ENCODE peak calls at places on chromosomes 11 and 22, in nine cellular contexts. K, D, Q, U, F, A, W, M and L are unnamed samples. For H3K4me1 and H3K27me3, the result is how much of the 10 kb centered on the place peaks cover.

GRCh38 chr11:61949169-61950034 is 749 bp upstream of the BEST1 start:
- DNase-seq in K (peak), D (no peak), Q (no peak), U (no peak), F (no peak), A (peak), W (no peak), M (peak), L (no peak)

GRCh38 chr11:127226376-127226775 is 225.8 kb upstream of the KIRREL3 start:
- DNase-seq in K (no peak), D (no peak), Q (no peak), U (no peak), F (no peak), A (no peak), W (no peak), M (no peak), L (no peak)

GRCh38 chr11:5809122-5809519 is 397 bp downstream of the OR52N2 start:
- DNase-seq in K (no peak), D (no peak), Q (no peak), U (peak), F (no peak), A (no peak), W (no peak), M (no peak), L (no peak)

GRCh38 chr11:27385245-27385644 is 22.2 kb upstream of the CCDC34 start:
- DNase-seq in K (no peak), D (no peak), Q (no peak), U (no peak), F (peak), A (no peak), W (no peak), M (no peak), L (no peak)

GRCh38 chr11:125376117-125376516 is 119.9 kb downstream of the FEZ1 start:
- DNase-seq in K (peak), D (no peak), Q (no peak), U (no peak), F (peak), A (peak), W (no peak), M (peak), L (no peak)

GRCh38 chr22:26310616-26311015 is 118.4 kb upstream of the ASPHD2 start:
- DNase-seq in K (no peak), D (no peak), Q (no peak), U (no peak), F (no peak), A (no peak), W (no peak), M (no peak), L (no peak)

GRCh38 chr11:69208190-69209037 is 52.7 kb downstream of the SMIM38 start:
- DNase-seq in K (no peak), D (no peak), Q (no peak), U (no peak), F (no peak), A (no peak), W (no peak), M (no peak), L (no peak)

GRCh38 chr22:24535348-24535747 is 19.6 kb downstream of the GUCD1 start:
- DNase-seq in K (no peak), D (no peak), Q (no peak), U (no peak), F (no peak), A (no peak), W (no peak), M (no peak), L (no peak)

GRCh38 chr22:23278883-23279675 is 98.8 kb downstream of the BCR start:
- DNase-seq in K (no peak), D (peak), Q (peak), U (no peak), F (no peak), A (no peak), W (peak), M (no peak), L (peak)

GRCh38 chr11:76233936-76234703 is 27.8 kb upstream of the WNT11 start:
- DNase-seq in K (peak), D (no peak), Q (no peak), U (no peak), F (peak), A (peak), W (no peak), M (no peak), L (no peak)

GRCh38 chr22:45876136-45877035 is 100.6 kb downstream of the WNT7B start:
- DNase-seq in K (peak), D (no peak), Q (no peak), U (no peak), F (no peak), A (peak), W (no peak), M (no peak), L (no peak)

GRCh38 chr11:19934828-19935259 is 222.2 kb downstream of the NAV2 start:
- DNase-seq in K (no peak), D (no peak), Q (no peak), U (no peak), F (peak), A (no peak), W (no peak), M (no peak), L (no peak)

GRCh38 chr11:76542436-76542835 is 97.6 kb downstream of the EMSY start:
- DNase-seq in K (no peak), D (no peak), Q (no peak), U (no peak), F (no peak), A (no peak), W (no peak), M (no peak), L (no peak)

GRCh38 chr22:33542153-33542552 is 378.1 kb downstream of the LARGE1 start:
- DNase-seq in K (no peak), D (no peak), Q (no peak), U (no peak), F (no peak), A (peak), W (no peak), M (no peak), L (no peak)

GRCh38 chr22:32396746-32397145 is 15.3 kb downstream of the RTCB start:
- DNase-seq in K (no peak), D (no peak), Q (no peak), U (no peak), F (no peak), A (no peak), W (no peak), M (no peak), L (no peak)

GRCh38 chr11:34204396-34205279 is 99.2 kb downstream of the NAT10 start:
- DNase-seq in K (no peak), D (no peak), Q (no peak), U (no peak), F (no peak), A (no peak), W (no peak), M (no peak), L (no peak)

GRCh38 chr22:42682113-42682851 is 33.1 kb upstream of the CYB5R3 start:
- DNase-seq in K (no peak), D (no peak), Q (no peak), U (no peak), F (no peak), A (no peak), W (no peak), M (no peak), L (no peak)

GRCh38 chr11:99020324-99021225 is at the start of gene CNTN5:
- DNase-seq in K (no peak), D (no peak), Q (no peak), U (peak), F (no peak), A (peak), W (no peak), M (peak), L (no peak)

GRCh38 chr22:44221710-44222475 is 41.2 kb downstream of the PARVG start:
- DNase-seq in K (no peak), D (no peak), Q (no peak), U (no peak), F (no peak), A (peak), W (no peak), M (no peak), L (no peak)

GRCh38 chr11:2574553-2575535 is 125.0 kb downstream of the KCNQ1OT1 start:
- DNase-seq in K (peak), D (no peak), Q (no peak), U (no peak), F (no peak), A (peak), W (peak), M (no peak), L (no peak)

GRCh38 chr11:45321669-45322068 is 35.5 kb upstream of the SYT13 start:
- DNase-seq in K (no peak), D (no peak), Q (no peak), U (no peak), F (no peak), A (no peak), W (no peak), M (no peak), L (no peak)

GRCh38 chr11:94708176-94708575 is 60.0 kb upstream of the AMOTL1 start:
- DNase-seq in K (no peak), D (no peak), Q (no peak), U (no peak), F (no peak), A (no peak), W (no peak), M (no peak), L (no peak)
- H3K27ac ChIP-seq in K (no peak), D (no peak), Q (no peak), U (no peak), F (no peak), A (no peak), W (no peak), M (no peak), L (no peak)

DNA sequence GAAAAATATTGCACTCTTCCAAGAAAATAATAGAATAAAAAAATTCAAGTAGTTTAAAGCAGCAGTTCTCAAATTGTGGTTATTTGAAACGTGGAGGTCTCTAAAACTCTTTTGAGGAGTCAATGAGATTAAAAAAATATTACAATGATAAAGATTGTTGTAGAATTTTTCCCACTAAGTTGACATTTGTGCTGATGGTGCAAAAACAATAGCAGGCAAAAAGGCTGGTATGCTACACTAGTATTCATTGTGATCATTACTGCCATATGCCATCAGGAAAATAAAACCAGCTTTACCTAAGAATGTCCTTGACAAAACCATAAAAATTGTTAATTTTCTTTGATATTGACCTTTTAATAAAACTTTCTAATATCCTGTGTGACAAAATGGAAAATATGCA is 505.2 kb upstream of the ANO5 start:
- DNase-seq in K (no peak), D (no peak), Q (no peak), U (no peak), F (no peak), A (no peak), W (no peak), M (no peak), L (no peak)
- H3K4me1 ChIP-seq in K (under half), D (under half), Q (under half), U (under half), F (under half), A (under half), W (under half), M (under half), L (under half)

DNA sequence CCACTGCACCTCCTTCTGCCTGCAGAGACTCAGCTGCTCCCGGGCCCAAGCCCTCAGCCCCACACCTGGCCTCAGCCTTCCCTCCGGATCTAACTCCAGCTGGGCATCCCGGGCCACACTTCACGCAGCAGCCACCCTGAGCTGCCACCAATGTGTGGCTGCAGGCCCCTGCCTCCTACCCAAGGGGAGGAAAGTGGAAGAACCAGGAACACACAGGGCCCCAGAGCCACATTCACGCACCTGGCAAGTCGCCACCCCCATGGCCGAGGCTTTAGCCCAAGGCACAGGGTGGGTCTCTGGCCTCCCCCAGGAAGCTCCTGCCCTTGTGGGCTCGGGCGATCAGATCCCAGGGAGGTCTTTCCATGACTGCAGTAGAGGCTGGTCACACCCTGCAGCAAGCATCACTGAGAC is 345.6 kb downstream of the CTTN start:
- DNase-seq in K (no peak), D (no peak), Q (no peak), U (no peak), F (no peak), A (no peak), W (no peak), M (no peak), L (no peak)
- H3K27me3 ChIP-seq in K (half or more), D (under half), Q (under half), U (under half), F (under half), A (under half), W (under half), M (under half), L (under half)

DNA sequence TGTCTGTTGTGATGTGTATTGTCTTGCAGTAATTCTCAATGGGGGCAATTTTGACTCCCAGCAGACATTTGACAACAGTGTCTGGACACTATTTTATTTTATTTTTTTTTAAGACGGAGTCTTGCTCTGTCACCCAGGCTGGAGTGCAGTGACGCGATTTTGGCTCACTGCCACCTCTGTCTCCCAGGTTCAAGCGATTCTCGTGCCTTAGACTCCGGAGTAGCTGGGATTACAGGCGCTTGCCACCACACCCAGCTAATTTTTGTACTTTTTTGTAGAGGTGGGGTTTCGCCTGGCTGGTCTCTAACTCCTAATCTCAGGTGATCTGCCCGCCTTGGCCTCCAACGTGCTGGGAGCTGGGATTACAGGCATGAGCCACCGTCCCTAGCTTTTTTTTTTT is 1.4 kb downstream of the RPS6KB2 start:
- DNase-seq in K (no peak), D (no peak), Q (no peak), U (no peak), F (no peak), A (no peak), W (no peak), M (no peak), L (no peak)
- H3K27ac ChIP-seq in K (no peak), D (peak), Q (no peak), U (peak), F (no peak), A (no peak), W (peak), M (no peak), L (no peak)

GRCh38 chr22:47994899-47995573 is 1232.6 kb downstream of the TBC1D22A start:
- DNase-seq in K (no peak), D (no peak), Q (no peak), U (no peak), F (no peak), A (no peak), W (no peak), M (no peak), L (no peak)

GRCh38 chr22:47996446-47996857 is 1234.0 kb downstream of the TBC1D22A start:
- DNase-seq in K (no peak), D (no peak), Q (no peak), U (no peak), F (no peak), A (no peak), W (no peak), M (no peak), L (no peak)

GRCh38 chr22:47997052-47997568 is 1234.7 kb downstream of the TBC1D22A start:
- DNase-seq in K (no peak), D (no peak), Q (no peak), U (no peak), F (no peak), A (no peak), W (no peak), M (no peak), L (no peak)

GRCh38 chr22:47994045-47994444 is 1231.6 kb downstream of the TBC1D22A start:
- DNase-seq in K (no peak), D (no peak), Q (no peak), U (no peak), F (no peak), A (no peak), W (no peak), M (no peak), L (no peak)

DNA sequence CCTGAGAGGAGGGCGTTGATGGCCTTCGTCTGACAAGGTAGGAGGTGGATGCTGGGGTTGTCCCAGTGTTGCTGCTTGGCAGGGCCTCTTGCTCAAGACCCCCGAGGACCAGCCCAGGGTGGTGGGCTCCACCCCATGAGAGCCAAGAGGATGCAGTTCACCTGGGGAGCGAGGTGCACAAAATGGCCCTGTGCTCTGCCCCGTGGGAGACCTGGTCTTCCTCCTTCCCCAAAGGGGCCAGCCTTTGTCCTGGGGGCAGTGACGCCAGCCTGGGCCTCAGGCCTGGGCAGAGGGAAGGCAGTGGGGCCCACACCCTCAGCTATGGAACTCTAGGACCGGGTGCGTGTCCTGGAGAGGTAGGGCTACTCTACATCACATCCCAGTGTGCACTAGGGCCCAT is 1233.3 kb downstream of the TBC1D22A start:
- DNase-seq in K (no peak), D (no peak), Q (no peak), U (no peak), F (no peak), A (no peak), W (no peak), M (no peak), L (no peak)
- H3K4me1 ChIP-seq in K (under half), D (under half), Q (under half), U (under half), F (under half), A (under half), W (under half), M (under half), L (under half)

GRCh38 chr11:72308226-72309073 is 64.5 kb upstream of the PHOX2A start:
- DNase-seq in K (no peak), D (no peak), Q (no peak), U (no peak), F (no peak), A (peak), W (no peak), M (no peak), L (no peak)

GRCh38 chr11:72305077-72305476 is 61.1 kb upstream of the PHOX2A start:
- DNase-seq in K (no peak), D (no peak), Q (no peak), U (no peak), F (no peak), A (peak), W (no peak), M (no peak), L (no peak)

GRCh38 chr11:72307439-72307838 is 63.5 kb upstream of the PHOX2A start:
- DNase-seq in K (no peak), D (no peak), Q (no peak), U (no peak), F (no peak), A (no peak), W (no peak), M (no peak), L (no peak)

GRCh38 chr11:72306186-72306585 is 62.2 kb upstream of the PHOX2A start:
- DNase-seq in K (no peak), D (no peak), Q (no peak), U (no peak), F (no peak), A (no peak), W (no peak), M (no peak), L (no peak)

GRCh38 chr11:72309074-72309598 is 65.2 kb upstream of the PHOX2A start:
- DNase-seq in K (no peak), D (no peak), Q (no peak), U (no peak), F (no peak), A (no peak), W (no peak), M (no peak), L (no peak)
- H3K27me3 ChIP-seq in K (under half), D (under half), Q (under half), U (under half), F (under half), A (under half), W (under half), M (under half), L (under half)

DNA sequence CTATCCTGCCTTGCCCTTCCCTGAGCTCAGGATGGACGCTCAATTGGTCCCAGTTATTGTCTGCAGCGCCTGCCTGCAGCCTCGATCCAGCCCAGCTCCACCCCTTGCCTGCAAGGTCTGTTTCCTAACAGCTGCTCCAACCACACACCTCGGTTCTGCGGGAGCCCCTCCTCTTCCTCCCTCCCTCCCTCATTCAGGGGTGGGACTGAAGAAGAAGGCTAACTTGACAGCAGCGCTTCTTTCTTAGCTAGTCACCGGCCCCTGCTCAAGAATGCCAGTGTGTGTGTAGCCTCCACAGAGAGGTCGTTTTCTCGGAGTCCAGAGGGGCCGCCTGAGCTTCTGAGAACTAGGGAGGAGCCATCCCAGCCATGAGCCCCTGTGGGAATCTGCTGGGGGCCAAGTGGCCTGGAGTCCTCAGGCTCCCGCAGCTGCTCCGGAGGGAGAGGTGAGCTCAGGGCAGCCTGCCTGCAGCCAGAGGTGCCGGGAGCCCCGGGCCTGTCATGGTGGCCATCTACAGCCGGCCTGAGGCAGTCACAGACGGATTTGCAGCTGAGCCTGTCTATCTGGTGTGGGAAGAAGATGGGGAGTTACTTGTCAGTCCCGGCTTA is 36.1 kb downstream of the LIMK2 start:
- DNase-seq in K (peak), D (peak), Q (peak), U (peak), F (peak), A (peak), W (peak), M (peak), L (peak)
- H3K27ac ChIP-seq in K (peak), D (no peak), Q (peak), U (no peak), F (peak), A (peak), W (no peak), M (peak), L (no peak)

DNA sequence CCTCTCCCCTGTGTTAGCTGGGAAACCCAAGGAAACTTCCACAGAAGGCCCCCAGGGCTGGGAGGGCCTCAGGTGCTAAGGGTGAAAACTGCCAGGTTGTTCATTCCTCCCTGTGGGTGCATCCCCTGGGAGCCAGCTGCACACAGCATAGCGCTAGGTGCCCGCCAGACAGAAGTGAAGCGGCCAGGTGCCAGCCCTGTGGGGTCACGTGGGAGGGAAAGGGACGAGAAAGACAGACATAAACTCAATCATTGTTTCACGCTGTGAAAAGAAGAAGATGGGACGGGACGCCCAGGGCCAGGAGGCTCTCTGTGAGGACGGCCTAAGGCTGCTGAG is 31.6 kb upstream of the HMOX1 start:
- DNase-seq in K (no peak), D (no peak), Q (no peak), U (no peak), F (no peak), A (peak), W (no peak), M (no peak), L (no peak)
- H3K4me1 ChIP-seq in K (under half), D (under half), Q (under half), U (under half), F (under half), A (under half), W (under half), M (under half), L (under half)

GRCh38 chr11:71086687-71087258 is 165.6 kb downstream of the SHANK2 start:
- DNase-seq in K (no peak), D (no peak), Q (no peak), U (no peak), F (no peak), A (peak), W (no peak), M (peak), L (no peak)
- H3K27me3 ChIP-seq in K (under half), D (under half), Q (under half), U (under half), F (under half), A (under half), W (under half), M (under half), L (under half)